ENCODE peak calls at places on chromosome 9, in eight cellular contexts. M is adrenal gland, Z is tibial artery, J is pancreas, C is SJSA1, Y is prostate gland, U is IMR-90, I is stomach. K is an unnamed sample.

GRCh38 chr9:120915854-120916495 is 10.6 kb downstream of the TRAF1 start:
- DNase-seq in M (no peak), Z (no peak), J (no peak), C (no peak), Y (peak), U (no peak), I (no peak), K (peak)

GRCh38 chr9:125631391-125632085 is 75.5 kb downstream of the MAPKAP1 start:
- DNase-seq in M (peak), Z (no peak), J (no peak), C (no peak), Y (peak), U (peak), I (no peak), K (peak)

GRCh38 chr9:20200900-20201495 is 412.2 kb upstream of the SLC24A2 start:
- DNase-seq in M (no peak), Z (no peak), J (no peak), C (no peak), Y (peak), U (no peak), I (no peak), K (no peak)

GRCh38 chr9:17574342-17574741 is 4.5 kb upstream of the SH3GL2 start:
- DNase-seq in M (no peak), Z (no peak), J (no peak), C (no peak), Y (no peak), U (no peak), I (no peak), K (no peak)

GRCh38 chr9:4604678-4605095 is 57.4 kb upstream of the PLPP6 start:
- DNase-seq in M (peak), Z (peak), J (no peak), C (peak), Y (peak), U (peak), I (peak), K (peak)

GRCh38 chr9:85744481-85744880 is 2.7 kb upstream of the AGTPBP1 start:
- DNase-seq in M (no peak), Z (no peak), J (no peak), C (no peak), Y (no peak), U (no peak), I (no peak), K (no peak)

GRCh38 chr9:81411961-81412360 is 277.4 kb downstream of the TLE1 start:
- DNase-seq in M (no peak), Z (no peak), J (no peak), C (peak), Y (no peak), U (peak), I (no peak), K (no peak)

GRCh38 chr9:4128876-4129275 is 171.0 kb downstream of the GLIS3 start:
- DNase-seq in M (no peak), Z (no peak), J (no peak), C (no peak), Y (no peak), U (no peak), I (no peak), K (no peak)

GRCh38 chr9:109012876-109013677 is at the start of gene CTNNAL1:
- DNase-seq in M (peak), Z (peak), J (peak), C (peak), Y (peak), U (peak), I (peak), K (peak)

GRCh38 chr9:115367780-115368179 is 249.8 kb upstream of the TNC start:
- DNase-seq in M (no peak), Z (no peak), J (no peak), C (no peak), Y (no peak), U (peak), I (no peak), K (no peak)

GRCh38 chr9:71685988-71686387 is 82.3 kb downstream of the CEMIP2 start:
- DNase-seq in M (no peak), Z (no peak), J (no peak), C (no peak), Y (no peak), U (no peak), I (no peak), K (no peak)

GRCh38 chr9:99778308-99778707 is 43.4 kb upstream of the NR4A3 start:
- DNase-seq in M (no peak), Z (no peak), J (no peak), C (no peak), Y (no peak), U (peak), I (no peak), K (no peak)

GRCh38 chr9:72684615-72685014 is 163.2 kb downstream of the TMC1 start:
- DNase-seq in M (no peak), Z (no peak), J (no peak), C (no peak), Y (no peak), U (no peak), I (no peak), K (no peak)

GRCh38 chr9:96574931-96575351 is 44.7 kb downstream of the CDC14B start:
- DNase-seq in M (no peak), Z (no peak), J (no peak), C (no peak), Y (no peak), U (no peak), I (no peak), K (no peak)

GRCh38 chr9:88011005-88011766 is 36.9 kb upstream of the CDK20 start:
- DNase-seq in M (peak), Z (no peak), J (no peak), C (peak), Y (no peak), U (peak), I (no peak), K (no peak)

GRCh38 chr9:110307191-110307590 is 30.5 kb downstream of the TXNDC8 start:
- DNase-seq in M (no peak), Z (no peak), J (no peak), C (no peak), Y (no peak), U (no peak), I (no peak), K (no peak)

GRCh38 chr9:22108581-22109370 is 99.7 kb upstream of the CDKN2B start:
- DNase-seq in M (no peak), Z (no peak), J (no peak), C (no peak), Y (no peak), U (peak), I (no peak), K (no peak)

GRCh38 chr9:100070071-100070470 is 28.7 kb downstream of the ERP44 start:
- DNase-seq in M (no peak), Z (no peak), J (no peak), C (no peak), Y (no peak), U (no peak), I (no peak), K (no peak)

GRCh38 chr9:3863114-3863528 is 337.3 kb upstream of the RFX3 start:
- DNase-seq in M (peak), Z (peak), J (no peak), C (peak), Y (no peak), U (peak), I (no peak), K (no peak)

GRCh38 chr9:35689601-35690446 is at the start of gene TPM2:
- DNase-seq in M (peak), Z (peak), J (peak), C (peak), Y (peak), U (peak), I (peak), K (no peak)

GRCh38 chr9:91255327-91255726 is 106.4 kb downstream of the AUH start:
- DNase-seq in M (no peak), Z (no peak), J (no peak), C (peak), Y (no peak), U (peak), I (no peak), K (no peak)

GRCh38 chr9:123412171-123412820 is 56.3 kb downstream of the CRB2 start:
- DNase-seq in M (no peak), Z (no peak), J (no peak), C (no peak), Y (no peak), U (no peak), I (no peak), K (no peak)

GRCh38 chr9:12718482-12719026 is 25.4 kb downstream of the TYRP1 start:
- DNase-seq in M (no peak), Z (no peak), J (no peak), C (no peak), Y (no peak), U (peak), I (no peak), K (no peak)

GRCh38 chr9:7523644-7524043 is 275.9 kb downstream of the DMAC1 start:
- DNase-seq in M (no peak), Z (no peak), J (no peak), C (no peak), Y (no peak), U (no peak), I (no peak), K (no peak)

GRCh38 chr9:2120926-2121689 is 106.0 kb downstream of the SMARCA2 start:
- DNase-seq in M (no peak), Z (no peak), J (no peak), C (peak), Y (no peak), U (peak), I (no peak), K (no peak)

GRCh38 chr9:86766912-86767311 is 180.4 kb downstream of the GAS1 start:
- DNase-seq in M (no peak), Z (peak), J (no peak), C (peak), Y (no peak), U (peak), I (no peak), K (no peak)

GRCh38 chr9:98915599-98915998 is 28.1 kb upstream of the COL15A1 start:
- DNase-seq in M (no peak), Z (no peak), J (no peak), C (no peak), Y (no peak), U (no peak), I (no peak), K (no peak)

GRCh38 chr9:130417602-130418001 is 27.2 kb upstream of the ASS1 start:
- DNase-seq in M (no peak), Z (no peak), J (no peak), C (no peak), Y (no peak), U (no peak), I (no peak), K (no peak)

GRCh38 chr9:114652776-114653555 is 4.6 kb downstream of the TEX53 start:
- DNase-seq in M (peak), Z (no peak), J (no peak), C (no peak), Y (no peak), U (peak), I (no peak), K (no peak)

GRCh38 chr9:122190597-122191381 is 31.1 kb downstream of the MORN5 start:
- DNase-seq in M (no peak), Z (no peak), J (no peak), C (no peak), Y (no peak), U (peak), I (peak), K (no peak)

GRCh38 chr9:81861644-81862043 is 66.6 kb upstream of the SPATA31D4 start:
- DNase-seq in M (no peak), Z (no peak), J (no peak), C (no peak), Y (no peak), U (peak), I (no peak), K (no peak)

GRCh38 chr9:17191095-17191494 is 56.3 kb downstream of the CNTLN start:
- DNase-seq in M (no peak), Z (no peak), J (no peak), C (peak), Y (no peak), U (peak), I (no peak), K (no peak)

GRCh38 chr9:12880406-12881016 is 105.7 kb downstream of the LURAP1L start:
- DNase-seq in M (no peak), Z (no peak), J (no peak), C (no peak), Y (no peak), U (peak), I (no peak), K (no peak)

DNA sequence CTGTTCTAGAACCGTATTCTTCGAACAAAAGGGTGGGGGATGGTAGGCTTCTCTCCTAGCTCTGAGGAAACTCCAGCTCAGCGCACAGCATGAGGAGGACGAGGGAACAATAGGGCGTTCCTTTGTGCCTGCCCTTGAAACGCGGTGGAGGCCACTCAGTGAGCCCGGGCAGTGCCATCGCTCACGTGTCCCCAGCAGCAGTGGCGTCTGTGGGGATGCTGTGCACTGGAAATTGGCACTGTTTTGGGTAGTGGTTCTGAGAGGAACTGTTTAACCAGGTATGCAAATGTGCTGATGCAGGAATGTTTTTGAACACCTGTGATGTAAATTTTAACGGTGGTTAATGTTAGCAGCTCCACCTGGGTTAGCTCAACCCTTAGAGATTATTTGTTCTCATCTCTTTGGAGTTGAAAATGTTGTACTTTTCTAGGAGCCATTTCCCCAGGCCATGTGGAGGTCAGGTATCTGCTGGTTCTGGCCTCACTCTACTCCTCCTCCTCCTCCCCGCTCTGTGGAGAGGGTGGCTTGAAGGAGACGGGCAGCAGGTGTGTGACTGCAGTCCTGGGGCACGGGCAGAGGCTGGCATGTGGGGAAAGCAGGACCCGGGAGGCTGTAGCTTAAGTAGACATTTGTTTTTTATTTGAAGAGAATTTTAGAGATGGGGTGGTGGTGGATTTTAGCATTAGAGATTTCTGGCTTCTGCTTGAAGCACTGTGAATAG is 48.3 kb downstream of the EHMT1 start:
- DNase-seq in M (peak), Z (no peak), J (no peak), C (no peak), Y (no peak), U (no peak), I (peak), K (no peak)
- H3K27ac ChIP-seq in M (peak), Z (no peak), J (no peak), C (no peak), Y (no peak), U (no peak), I (peak), K (no peak)

GRCh38 chr9:6444108-6444507 is 31.1 kb downstream of the UHRF2 start:
- DNase-seq in M (no peak), Z (no peak), J (no peak), C (no peak), Y (no peak), U (no peak), I (no peak), K (no peak)
- H3K27ac ChIP-seq in M (no peak), Z (no peak), J (no peak), C (no peak), Y (no peak), U (no peak), I (no peak), K (no peak)

DNA sequence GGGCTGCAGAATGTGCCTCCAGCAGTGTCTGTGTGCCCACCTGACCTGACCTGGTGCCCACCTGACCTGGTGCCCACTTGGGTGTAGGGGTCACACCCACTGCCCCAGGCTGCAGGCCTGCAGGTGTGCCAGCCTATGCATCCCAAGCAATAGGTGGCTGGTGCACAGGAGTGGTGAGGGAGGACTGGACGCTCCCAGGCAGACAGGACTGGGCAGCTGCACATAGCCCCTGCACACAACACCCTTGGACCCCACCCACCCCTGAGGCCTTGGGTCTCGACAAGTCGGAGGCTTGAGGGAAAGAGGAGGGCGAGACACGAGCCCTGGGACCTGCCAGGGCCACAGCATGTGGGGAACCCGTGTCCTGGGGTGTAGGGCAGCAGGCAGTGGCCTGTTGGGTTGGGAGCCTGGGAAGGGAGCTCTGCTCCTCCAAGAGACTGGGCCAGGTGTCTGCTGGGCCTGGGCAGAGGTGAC is 10.8 kb upstream of the NRARP start:
- DNase-seq in M (no peak), Z (no peak), J (peak), C (no peak), Y (no peak), U (no peak), I (no peak), K (no peak)
- H3K27ac ChIP-seq in M (no peak), Z (no peak), J (peak), C (no peak), Y (no peak), U (no peak), I (peak), K (no peak)

DNA sequence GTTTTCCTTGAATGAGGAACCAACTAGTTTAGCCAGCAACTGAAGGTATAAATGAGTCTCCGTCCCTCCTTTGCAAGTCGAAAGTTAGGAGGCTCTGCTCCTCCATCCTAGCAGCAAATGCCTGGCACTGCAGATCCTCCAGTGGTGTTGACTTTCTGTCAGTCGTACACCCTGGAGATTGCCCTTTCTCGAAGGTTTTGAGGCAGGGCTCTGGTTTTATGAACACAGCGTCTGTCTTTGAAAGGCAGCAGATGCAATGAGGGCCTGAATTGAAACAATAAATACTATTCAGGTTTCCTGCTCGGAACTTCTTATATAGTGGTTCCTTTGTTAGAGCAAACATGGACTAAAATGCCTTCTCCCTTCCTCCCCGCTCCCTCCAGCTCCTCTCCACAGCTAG is 284.0 kb downstream of the TMEM38B start:
- DNase-seq in M (no peak), Z (no peak), J (no peak), C (no peak), Y (no peak), U (no peak), I (no peak), K (no peak)
- H3K27ac ChIP-seq in M (no peak), Z (no peak), J (no peak), C (no peak), Y (no peak), U (no peak), I (no peak), K (no peak)

GRCh38 chr9:89497181-89497963 is 541 bp downstream of the SEMA4D start:
- DNase-seq in M (no peak), Z (no peak), J (peak), C (no peak), Y (peak), U (no peak), I (peak), K (peak)

GRCh38 chr9:89497978-89498844 is at the start of gene SEMA4D:
- DNase-seq in M (peak), Z (peak), J (no peak), C (no peak), Y (peak), U (peak), I (peak), K (no peak)

GRCh38 chr9:89496645-89497044 is 1.3 kb downstream of the SEMA4D start:
- DNase-seq in M (peak), Z (peak), J (no peak), C (no peak), Y (no peak), U (no peak), I (peak), K (peak)

GRCh38 chr9:89500008-89500407 is 2.1 kb upstream of the SEMA4D start:
- DNase-seq in M (no peak), Z (no peak), J (no peak), C (no peak), Y (no peak), U (no peak), I (no peak), K (no peak)

GRCh38 chr9:89498845-89499480 is 1.1 kb upstream of the SEMA4D start:
- DNase-seq in M (no peak), Z (no peak), J (no peak), C (no peak), Y (no peak), U (no peak), I (peak), K (peak)
- H3K27ac ChIP-seq in M (no peak), Z (no peak), J (no peak), C (no peak), Y (peak), U (no peak), I (peak), K (peak)

GRCh38 chr9:26244661-26245060 is 566.4 kb upstream of the TUSC1 start:
- DNase-seq in M (no peak), Z (no peak), J (no peak), C (no peak), Y (no peak), U (no peak), I (no peak), K (no peak)
- H3K27ac ChIP-seq in M (no peak), Z (no peak), J (no peak), C (no peak), Y (no peak), U (no peak), I (no peak), K (no peak)

GRCh38 chr9:105063665-105064247 is 135.8 kb upstream of the ABCA1 start:
- DNase-seq in M (peak), Z (no peak), J (no peak), C (peak), Y (no peak), U (peak), I (no peak), K (no peak)
- H3K27ac ChIP-seq in M (peak), Z (peak), J (peak), C (peak), Y (peak), U (peak), I (peak), K (no peak)

GRCh38 chr9:106945727-106946690 is 83.0 kb downstream of the ZNF462 start:
- DNase-seq in M (no peak), Z (no peak), J (no peak), C (no peak), Y (no peak), U (peak), I (no peak), K (no peak)

GRCh38 chr9:106941901-106942300 is 78.9 kb downstream of the ZNF462 start:
- DNase-seq in M (no peak), Z (no peak), J (no peak), C (no peak), Y (no peak), U (no peak), I (no peak), K (no peak)

GRCh38 chr9:106953166-106953565 is 90.2 kb downstream of the ZNF462 start:
- DNase-seq in M (peak), Z (no peak), J (no peak), C (no peak), Y (no peak), U (peak), I (no peak), K (no peak)

GRCh38 chr9:106947097-106947496 is 84.1 kb downstream of the ZNF462 start:
- DNase-seq in M (no peak), Z (no peak), J (no peak), C (no peak), Y (no peak), U (peak), I (no peak), K (no peak)

DNA sequence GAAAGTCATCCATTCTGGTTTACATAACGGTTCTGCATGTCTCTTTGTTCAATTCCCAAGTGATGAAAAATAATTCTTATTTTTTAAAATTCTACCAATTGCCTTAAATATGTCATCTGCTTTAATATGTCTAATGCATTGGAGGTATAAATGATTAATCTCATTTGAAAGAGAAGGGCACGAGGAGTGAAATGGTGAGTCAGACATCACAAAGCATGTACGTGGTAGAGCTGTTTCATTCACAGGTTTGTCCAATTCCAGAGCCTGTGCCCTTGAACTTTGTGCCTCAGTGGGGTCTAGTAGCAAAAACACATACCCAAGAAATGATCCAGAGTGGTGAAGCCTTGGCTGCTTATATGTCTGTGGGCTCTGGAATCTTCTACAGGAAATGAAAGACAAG is 84.5 kb downstream of the ZNF462 start:
- DNase-seq in M (no peak), Z (no peak), J (no peak), C (no peak), Y (no peak), U (no peak), I (no peak), K (no peak)
- H3K27ac ChIP-seq in M (no peak), Z (no peak), J (no peak), C (no peak), Y (no peak), U (no peak), I (no peak), K (no peak)